ENCODE peak calls at places on chromosome 6, in nine cellular contexts. Y is lung; N is PC-3; P is effector memory CD4-positive, alpha-beta T cell; T is CD8-positive, alpha-beta T cell; H is transverse colon; J is heart right ventricle; S is fibroblast of lung; Q is gastrocnemius medialis. X is an unnamed sample.

GRCh38 chr6:160172704-160173103 is 51.1 kb downstream of the SLC22A1 start:
- DNase-seq in J (no peak), Y (no peak), N (no peak), Q (no peak), T (no peak), P (no peak), S (no peak), H (no peak), X (no peak)

GRCh38 chr6:74282143-74282689 is 586.2 kb downstream of the CD109 start:
- DNase-seq in H (no peak), S (no peak), J (no peak), Y (no peak), N (no peak), T (no peak), Q (no peak), P (no peak), X (no peak)

GRCh38 chr6:170221753-170222400 is 69.0 kb downstream of the DLL1 start:
- DNase-seq in T (no peak), S (no peak), H (peak; percentile 4), Q (no peak), P (no peak), Y (no peak), J (peak; percentile 2), N (no peak), X (peak; percentile 58)

GRCh38 chr6:132752255-132752654 is 5.4 kb downstream of the VNN2 start:
- DNase-seq in Q (no peak), N (peak; percentile 25), S (no peak), Y (no peak), P (no peak), T (no peak), J (no peak), H (no peak), X (no peak)

GRCh38 chr6:34731393-34732060 is 25.8 kb upstream of the SNRPC start:
- DNase-seq in H (no peak), T (no peak), J (no peak), S (no peak), P (no peak), Q (no peak), Y (no peak), N (no peak), X (no peak)

GRCh38 chr6:138307352-138307751 is 70.4 kb upstream of the SMIM28 start:
- DNase-seq in J (peak; percentile 29), H (no peak), P (no peak), S (peak; percentile 30), Q (no peak), T (no peak), N (peak; percentile 21), Y (no peak), X (no peak)

GRCh38 chr6:1291381-1291780 is 20.5 kb upstream of the FOXQ1 start:
- DNase-seq in H (no peak), T (no peak), N (no peak), Q (no peak), P (no peak), S (no peak), Y (no peak), J (no peak), X (no peak)

GRCh38 chr6:141848029-141848890 is 284.5 kb upstream of the GJE1 start:
- DNase-seq in S (peak; percentile 32), N (peak; percentile 75), J (no peak), T (peak; percentile 2), Q (no peak), Y (no peak), P (no peak), H (peak; percentile 8), X (no peak)

GRCh38 chr6:17015144-17015543 is 86.7 kb upstream of the STMND1 start:
- DNase-seq in J (no peak), P (no peak), Q (no peak), H (no peak), Y (no peak), T (no peak), N (peak; percentile 76), S (peak; percentile 96), X (no peak)

GRCh38 chr6:168507297-168507696 is 66.3 kb downstream of the SMOC2 start:
- DNase-seq in Q (no peak), J (no peak), N (no peak), S (no peak), Y (no peak), T (no peak), H (no peak), P (no peak), X (peak; percentile 57)

GRCh38 chr6:19312291-19312978 is 524.7 kb upstream of the ID4 start:
- DNase-seq in H (no peak), Q (no peak), S (no peak), P (no peak), J (no peak), N (no peak), Y (no peak), T (no peak), X (peak; percentile 92)

GRCh38 chr6:6891074-6891754 is 216.5 kb upstream of the RREB1 start:
- DNase-seq in H (peak; percentile 75), Q (no peak), J (no peak), T (no peak), Y (no peak), S (no peak), N (no peak), P (no peak), X (peak; percentile 74)

GRCh38 chr6:18990313-18990978 is 603.3 kb downstream of the RNF144B start:
- DNase-seq in Y (peak; percentile 79), P (no peak), H (peak; percentile 69), J (peak; percentile 60), S (peak; percentile 50), T (no peak), Q (peak; percentile 16), N (peak; percentile 73), X (peak; percentile 95)

GRCh38 chr6:146292506-146292905 is 251.1 kb upstream of the RAB32 start:
- DNase-seq in J (no peak), T (no peak), S (peak; percentile 33), P (no peak), Y (no peak), Q (no peak), N (no peak), H (no peak), X (no peak)

GRCh38 chr6:124066995-124067552 is 263.4 kb downstream of the NKAIN2 start:
- DNase-seq in S (no peak), Q (no peak), H (no peak), T (no peak), P (no peak), J (no peak), N (no peak), Y (no peak), X (no peak)

GRCh38 chr6:43824741-43825064 is 54.7 kb downstream of the VEGFA start:
- DNase-seq in P (no peak), S (no peak), T (no peak), Y (no peak), H (no peak), J (no peak), Q (no peak), N (no peak), X (no peak)

GRCh38 chr6:43825187-43826115 is 55.4 kb downstream of the VEGFA start:
- DNase-seq in S (no peak), P (no peak), T (no peak), Y (no peak), N (no peak), J (no peak), Q (no peak), H (no peak), X (no peak)

GRCh38 chr6:43827898-43828297 is 57.9 kb downstream of the VEGFA start:
- DNase-seq in T (no peak), J (no peak), H (no peak), Y (no peak), P (no peak), N (no peak), Q (no peak), S (no peak), X (no peak)

GRCh38 chr6:43828711-43829110 is 58.7 kb downstream of the VEGFA start:
- DNase-seq in H (no peak), J (no peak), Y (no peak), N (no peak), Q (no peak), S (no peak), P (no peak), T (no peak), X (peak; percentile 78)

GRCh38 chr6:43826739-43827138 is 56.7 kb downstream of the VEGFA start:
- DNase-seq in Y (no peak), T (no peak), J (no peak), N (no peak), P (no peak), H (no peak), S (no peak), Q (no peak), X (no peak)
- H3K4me1 ChIP-seq in Y (peaks cover 8% of the 10 kb centered on the region), T (no peaks in the 10 kb centered on the region), J (no peaks in the 10 kb centered on the region), N (no peaks in the 10 kb centered on the region), P (no peaks in the 10 kb centered on the region), H (peaks cover 4% of the 10 kb centered on the region), S (no peaks in the 10 kb centered on the region), Q (no peaks in the 10 kb centered on the region), X (peaks cover 49% of the 10 kb centered on the region)

GRCh38 chr6:30589754-30590358 is 18.6 kb downstream of the ABCF1 start:
- DNase-seq in Q (no peak), Y (no peak), H (no peak), S (no peak), N (no peak), J (no peak), T (no peak), P (no peak), X (no peak)
- H3K36me3 ChIP-seq in Q (peaks cover 4% of the 10 kb centered on the region), Y (peaks cover 40% of the 10 kb centered on the region), H (no peaks in the 10 kb centered on the region), S (peaks cover 23% of the 10 kb centered on the region), N (peaks cover 59% of the 10 kb centered on the region), J (peaks cover 14% of the 10 kb centered on the region), T (peaks cover 48% of the 10 kb centered on the region), P (peaks cover 69% of the 10 kb centered on the region), X (peaks cover 87% of the 10 kb centered on the region)

GRCh38 chr6:85468326-85468725 is 18.4 kb downstream of the NT5E start:
- DNase-seq in Y (no peak), S (no peak), N (no peak), J (no peak), Q (no peak), P (no peak), H (no peak), T (no peak), X (peak; percentile 34)
- H3K27ac ChIP-seq in Y (no peak overlapping the region), S (no peak overlapping the region), N (no peak overlapping the region), J (no peak overlapping the region), Q (no peak overlapping the region), P (no peak overlapping the region), H (no peak overlapping the region), T (no peak overlapping the region), X (no peak overlapping the region)

GRCh38 chr6:8274240-8274639 is 161.1 kb downstream of the SLC35B3 start:
- DNase-seq in Y (no peak), Q (no peak), J (no peak), T (no peak), H (no peak), N (no peak), P (no peak), S (no peak), X (no peak)

GRCh38 chr6:8268156-8268555 is 165.8 kb upstream of the EEF1E1 start:
- DNase-seq in Y (no peak), H (no peak), J (no peak), Q (no peak), N (no peak), T (no peak), P (no peak), S (no peak), X (no peak)

GRCh38 chr6:8268606-8269005 is 166.3 kb upstream of the EEF1E1 start:
- DNase-seq in T (no peak), S (no peak), N (no peak), Q (no peak), H (no peak), P (no peak), Y (no peak), J (no peak), X (no peak)

GRCh38 chr6:8269856-8270454 is 165.4 kb downstream of the SLC35B3 start:
- DNase-seq in T (no peak), S (no peak), Y (no peak), J (no peak), Q (no peak), N (no peak), H (no peak), P (no peak), X (no peak)

GRCh38 chr6:8269094-8269493 is 166.3 kb downstream of the SLC35B3 start:
- DNase-seq in S (no peak), Q (no peak), Y (no peak), T (no peak), N (no peak), P (no peak), H (no peak), J (no peak), X (no peak)
- H3K4me1 ChIP-seq in S (no peaks in the 10 kb centered on the region), Q (no peaks in the 10 kb centered on the region), Y (no peaks in the 10 kb centered on the region), T (no peaks in the 10 kb centered on the region), N (no peaks in the 10 kb centered on the region), P (no peaks in the 10 kb centered on the region), H (no peaks in the 10 kb centered on the region), J (no peaks in the 10 kb centered on the region), X (no peaks in the 10 kb centered on the region)